ENCODE peak calls at places on chromosomes 7 and 10, in five cellular contexts. Q is left lung; F is heart right ventricle; C is activated naive CD4-positive, alpha-beta T cell treated with anti-CD3 and anti-CD28 coated beads, Interleukin-2, amount 50 U/mL, for 72 hours; E is A549. I is an unnamed sample.

GRCh38 chr10:102615361-102615760 is 28.9 kb upstream of the TRIM8 start:
- ATAC-seq in Q (peak; percentile 40), F (no peak), C (peak; percentile 57), E (peak; percentile 84), I (peak; percentile 75)

GRCh38 chr7:82204694-82205093 is 238.9 kb downstream of the CACNA2D1 start:
- ATAC-seq in Q (no peak), F (peak; percentile 96), C (no peak), E (no peak), I (peak; percentile 52)

GRCh38 chr10:127013696-127014095 is 108.5 kb downstream of the DOCK1 start:
- ATAC-seq in Q (no peak), F (no peak), C (no peak), E (no peak), I (no peak)

GRCh38 chr7:20785211-20786048 is 1.3 kb downstream of the SP8 start:
- ATAC-seq in Q (peak; percentile 31), F (no peak), C (no peak), E (peak; percentile 64), I (peak; percentile 17)

GRCh38 chr10:16853201-16853600 is 36.0 kb upstream of the RSU1 start:
- ATAC-seq in Q (peak; percentile 54), F (no peak), C (no peak), E (peak; percentile 65), I (no peak)

GRCh38 chr7:7369134-7369533 is 166.5 kb downstream of the COL28A1 start:
- ATAC-seq in Q (no peak), F (no peak), C (peak; percentile 67), E (no peak), I (no peak)

GRCh38 chr10:30118590-30118989 is 59.2 kb upstream of the JCAD start:
- ATAC-seq in Q (no peak), F (no peak), C (no peak), E (peak; percentile 52), I (no peak)

GRCh38 chr10:921471-922414 is 9.8 kb downstream of the LARP4B start:
- ATAC-seq in Q (peak; percentile 12), F (no peak), C (no peak), E (peak; percentile 25), I (peak; percentile 81)

GRCh38 chr10:67785098-67785497 is 52.9 kb downstream of the DNAJC12 start:
- ATAC-seq in Q (no peak), F (no peak), C (peak; percentile 71), E (no peak), I (no peak)

GRCh38 chr7:1446611-1447032 is 12.6 kb downstream of the MICALL2 start:
- ATAC-seq in Q (no peak), F (no peak), C (peak; percentile 36), E (peak; percentile 59), I (peak; percentile 24)

I was measured in SK-N-SH treated with all-trans-retinoic acid at 6 μM for 48 hours.